ENCODE peak calls at places on chromosomes 11 and 22, in four cellular contexts. S is glutamatergic neuron, A is cardiac muscle cell, F is A549. P is an unnamed sample.

GRCh38 chr22:17265649-17266248 is 46.5 kb upstream of the ADA2 start:
- DNase-seq in S (no peak), A (no peak), F (no peak), P (no peak)

GRCh38 chr11:43989162-43989961 is 46.9 kb downstream of the C11orf96 start:
- DNase-seq in S (peak), A (peak), F (no peak), P (peak)

GRCh38 chr11:57598831-57599155 is 1.3 kb downstream of the SERPING1 start:
- DNase-seq in S (no peak), A (no peak), F (no peak), P (no peak)

GRCh38 chr11:17538731-17539130 is 5.5 kb downstream of the USH1C start:
- DNase-seq in S (no peak), A (no peak), F (no peak), P (no peak)

GRCh38 chr11:119101759-119102423 is at the start of gene DPAGT1:
- DNase-seq in S (peak), A (peak), F (peak), P (peak)

GRCh38 chr11:12279672-12280108 is 97.7 kb upstream of the PARVA start:
- DNase-seq in S (no peak), A (no peak), F (no peak), P (no peak)

GRCh38 chr11:68471360-68472340 is 11.1 kb downstream of the PPP6R3 start:
- DNase-seq in S (no peak), A (no peak), F (no peak), P (no peak)

GRCh38 chr11:95450547-95451123 is 219.6 kb upstream of the SESN3 start:
- DNase-seq in S (no peak), A (no peak), F (no peak), P (no peak)

GRCh38 chr11:767238-767637 is 10.0 kb downstream of the GATD1 start:
- DNase-seq in S (no peak), A (no peak), F (no peak), P (no peak)

GRCh38 chr22:36212896-36213295 is 11.3 kb upstream of the APOL4 start:
- DNase-seq in S (no peak), A (no peak), F (no peak), P (no peak)

DNA sequence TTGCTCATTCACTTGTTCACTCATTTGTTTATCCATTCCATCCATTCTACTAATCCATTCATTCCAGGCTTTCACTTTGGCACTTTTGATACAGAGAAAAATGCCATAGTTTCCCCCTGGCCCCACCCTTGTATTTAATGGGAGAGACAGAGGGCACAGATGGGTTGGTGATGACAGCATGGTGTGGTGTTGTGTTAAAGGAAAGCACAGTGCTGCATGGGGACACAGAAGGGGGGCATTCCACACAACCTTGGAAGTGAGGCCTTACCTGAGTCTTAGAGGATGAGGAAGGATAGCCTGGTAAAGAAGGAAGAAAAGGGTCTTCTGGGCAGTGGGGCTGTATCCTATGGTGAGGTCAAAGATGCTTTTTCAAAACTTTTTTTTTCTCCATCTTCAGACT is 248.5 kb upstream of the C11orf87 start:
- DNase-seq in S (no peak), A (no peak), F (no peak), P (no peak)
- TF ChIP-seq CTCF in S (no peak), A (no peak), F (no peak), P (no peak)

GRCh38 chr11:88886796-88887195 is 179.0 kb downstream of the GRM5 start:
- DNase-seq in S (peak), A (peak), F (peak), P (peak)
- TF ChIP-seq CTCF in S (peak), A (peak), F (peak), P (peak)

DNA sequence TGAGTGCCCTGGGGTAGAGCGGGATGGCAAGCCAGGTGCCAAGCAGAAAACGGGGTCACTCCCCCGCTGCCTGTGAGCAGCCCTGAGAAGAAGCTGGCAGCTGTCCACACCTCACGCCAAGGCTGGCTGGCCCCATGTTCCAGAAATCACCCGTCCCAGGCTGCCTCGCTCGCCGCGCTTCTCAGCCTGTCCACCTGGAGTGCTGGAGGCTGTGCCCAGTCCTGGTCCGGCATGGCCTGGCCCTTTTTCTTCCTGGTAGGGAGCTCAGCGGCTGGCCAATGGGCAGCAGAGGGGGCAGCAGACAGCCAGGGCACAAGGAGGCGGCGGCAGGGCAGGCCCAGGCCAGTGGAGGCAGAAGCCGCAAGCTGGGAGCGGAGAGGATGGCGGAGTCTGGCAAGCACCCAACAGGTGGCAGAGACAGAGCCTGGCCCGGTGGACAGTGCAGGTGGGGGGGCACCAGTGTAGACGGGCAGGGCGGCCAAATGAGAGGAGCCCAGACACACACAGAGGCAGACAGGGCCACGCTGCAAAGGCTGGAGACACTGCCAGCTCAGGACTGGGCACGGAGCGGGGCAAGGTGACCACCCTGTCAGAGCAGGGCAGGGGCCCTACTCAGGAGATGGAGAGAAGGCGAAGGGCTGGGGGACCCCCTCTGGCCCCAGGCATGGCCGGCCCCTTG is 37.2 kb upstream of the TH start:
- DNase-seq in S (peak), A (no peak), F (no peak), P (no peak)
- TF ChIP-seq CTCF in S (no peak), A (no peak), F (no peak), P (no peak)

DNA sequence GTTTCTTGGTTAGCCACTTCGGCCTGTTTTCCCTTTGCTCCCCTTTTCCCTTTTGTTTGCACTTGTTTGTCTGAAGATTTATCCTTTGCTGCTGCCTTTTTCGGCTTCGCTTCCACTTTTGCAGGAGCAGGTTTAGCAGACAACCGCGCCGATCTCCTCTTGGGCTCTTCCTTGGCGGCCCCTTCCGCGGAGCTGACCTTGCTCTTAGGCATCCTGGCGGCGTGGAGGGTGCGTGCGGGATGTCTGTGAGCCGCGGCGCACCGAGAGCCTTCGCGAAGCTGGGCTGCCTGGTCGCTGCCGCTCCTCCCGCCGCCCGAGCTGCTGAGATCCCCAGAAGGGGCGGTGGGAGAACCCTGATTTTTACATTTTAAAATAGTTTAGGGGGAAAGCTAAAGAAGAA is 105.3 kb upstream of the RRM1 start:
- DNase-seq in S (peak), A (peak), F (no peak), P (peak)
- TF ChIP-seq CTCF in S (no peak), A (no peak), F (no peak), P (no peak)

GRCh38 chr22:43828711-43829447 is 16.8 kb upstream of the EFCAB6 start:
- DNase-seq in S (peak), A (peak), F (no peak), P (no peak)
- TF ChIP-seq CTCF in S (no peak), A (peak), F (no peak), P (no peak)

DNA sequence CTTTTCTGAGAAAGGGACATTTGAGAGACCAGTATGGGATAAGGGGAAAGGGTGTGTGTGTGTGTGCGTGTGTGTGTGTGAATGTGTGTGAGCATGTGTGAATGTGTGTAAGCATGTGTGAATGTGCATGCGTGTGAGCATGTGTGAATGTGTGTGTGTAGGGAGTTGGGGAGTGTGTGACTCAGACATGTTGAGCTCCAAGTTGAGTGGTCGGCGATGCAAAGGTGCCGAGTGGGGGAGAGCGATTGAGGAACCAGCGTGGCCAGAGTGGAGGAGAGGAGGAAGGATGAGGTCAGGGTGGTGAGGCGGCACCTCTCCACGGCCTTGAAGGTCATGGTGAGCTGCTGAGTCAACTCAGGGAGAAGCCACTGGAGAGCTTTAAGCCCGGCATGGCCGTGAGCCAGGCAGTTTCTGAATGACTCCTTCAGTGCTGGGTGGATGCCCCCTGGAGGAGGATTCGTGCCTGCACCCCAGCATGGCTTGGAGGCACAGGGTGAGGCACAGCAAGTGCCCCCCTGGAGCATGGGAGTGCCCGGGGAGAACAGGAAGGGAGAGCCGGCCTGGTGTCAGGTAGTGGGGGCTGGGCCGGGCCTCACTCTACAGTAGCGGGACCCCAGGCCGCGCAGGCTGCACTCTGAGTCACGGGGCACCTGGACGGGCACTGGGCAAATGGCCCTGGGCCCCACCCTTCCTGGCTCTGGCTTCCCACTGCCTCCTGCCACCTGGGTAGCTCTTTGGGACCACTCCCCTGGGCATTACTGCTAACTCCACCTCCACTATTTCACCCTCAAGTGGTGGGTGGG is 8.2 kb upstream of the CCDC88B start:
- DNase-seq in S (peak), A (peak), F (peak), P (peak)
- TF ChIP-seq CTCF in S (peak), A (peak), F (peak), P (peak)

GRCh38 chr11:59520741-59521140 is 9.4 kb downstream of the OR4D9 start:
- DNase-seq in S (no peak), A (no peak), F (no peak), P (no peak)

GRCh38 chr11:59528741-59529140 is 17.4 kb downstream of the OR4D9 start:
- DNase-seq in S (no peak), A (no peak), F (no peak), P (no peak)

DNA sequence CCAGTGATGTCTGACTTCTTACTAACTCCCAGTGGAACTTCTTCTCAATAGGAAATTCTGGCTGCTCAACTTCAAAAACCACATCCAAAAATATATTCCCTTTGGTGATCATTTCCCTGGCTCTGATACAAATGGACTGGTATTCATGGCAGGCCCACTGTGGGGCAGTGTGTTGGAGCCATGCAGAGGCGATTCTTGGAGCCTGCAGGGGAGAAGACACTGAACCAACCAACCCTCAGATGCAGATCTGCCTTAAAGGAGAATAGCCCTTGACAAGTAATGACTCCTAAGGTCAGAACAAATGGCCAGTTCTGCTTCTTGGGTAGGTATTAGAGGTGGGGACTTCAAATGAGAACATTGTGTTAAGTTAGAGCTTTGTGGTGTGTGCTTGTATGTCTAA is 12.2 kb downstream of the OR4D9 start:
- DNase-seq in S (no peak), A (no peak), F (no peak), P (no peak)
- TF ChIP-seq CTCF in S (no peak), A (no peak), F (no peak), P (no peak)

GRCh38 chr11:115145316-115145715 is 358.9 kb downstream of the CADM1 start:
- DNase-seq in S (no peak), A (no peak), F (no peak), P (no peak)
- TF ChIP-seq CTCF in S (no peak), A (no peak), F (no peak), P (no peak)

DNA sequence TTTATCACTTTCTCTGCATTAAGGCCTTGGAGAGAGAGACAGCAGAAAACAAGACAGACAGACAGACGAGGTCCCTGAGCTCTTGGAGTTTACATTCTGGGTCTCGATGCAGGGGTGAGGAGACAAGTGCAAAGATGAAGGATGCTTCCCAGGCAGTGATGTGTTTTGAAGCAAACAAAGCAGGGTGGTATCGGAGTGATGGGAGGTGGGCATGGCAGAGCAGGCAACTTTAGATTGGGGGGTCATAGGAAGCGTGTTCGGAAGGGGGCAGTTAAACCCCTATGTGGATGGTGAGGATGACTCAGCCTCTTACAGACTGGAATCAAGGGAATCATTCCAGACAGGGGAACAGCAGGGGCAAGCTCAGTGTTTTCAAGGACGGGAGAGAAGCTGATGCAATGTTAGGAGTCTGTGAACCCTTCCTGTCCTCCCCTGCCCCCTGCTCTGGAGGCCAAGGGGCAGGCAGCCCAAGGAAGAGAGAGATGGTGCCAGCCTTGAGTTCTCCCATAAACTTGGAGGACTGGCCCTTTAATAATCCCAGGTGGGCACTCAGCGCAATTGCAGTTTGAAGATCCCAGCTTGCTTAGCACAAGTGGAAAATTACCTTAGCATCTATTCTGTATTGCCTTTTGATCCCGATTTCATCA is 180.2 kb downstream of the CHST1 start:
- DNase-seq in S (no peak), A (no peak), F (peak), P (no peak)
- TF ChIP-seq CTCF in S (no peak), A (peak), F (no peak), P (no peak)

DNA sequence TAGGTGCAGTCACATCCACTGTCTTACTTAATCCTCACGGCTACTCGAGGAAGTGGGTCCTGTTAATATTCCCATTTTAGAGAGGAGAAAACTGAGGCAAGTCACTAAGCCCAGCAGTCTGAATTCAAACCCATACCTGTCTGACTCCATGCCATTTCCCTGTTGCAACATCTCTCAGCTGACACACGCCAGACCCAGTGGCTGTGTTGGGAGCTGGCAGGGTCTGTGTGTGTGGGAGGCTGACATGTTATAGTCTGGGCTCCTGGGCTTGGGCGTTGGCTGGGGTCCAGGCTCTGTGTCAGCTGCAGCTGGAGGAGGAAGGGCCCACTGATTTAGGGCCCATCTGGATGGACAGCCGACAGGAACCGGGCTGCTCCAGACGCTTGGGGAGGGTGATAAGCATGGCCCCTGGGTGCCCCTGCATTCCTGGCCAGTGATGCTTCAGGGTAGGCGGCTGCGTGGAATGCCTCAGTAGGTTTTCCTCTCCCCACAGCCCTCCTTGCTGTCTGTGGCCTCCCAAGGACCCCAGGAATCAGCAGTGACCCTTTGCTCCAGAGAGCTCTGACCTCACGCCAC is 562.5 kb downstream of the MN1 start:
- DNase-seq in S (no peak), A (peak), F (peak), P (no peak)
- TF ChIP-seq CTCF in S (no peak), A (no peak), F (no peak), P (no peak)